ENCODE peak calls at places on chromosomes 5 and 9, in five cellular contexts. N is hypothalamus, Y is brain microvascular endothelial cell, R is germinal center, E is glutamatergic neuron. O is an unnamed sample.

GRCh38 chr9:88978034-88978433 is 13.2 kb upstream of the S1PR3 start:
- DNase-seq in N (no peak), Y (no peak), R (no peak), E (no peak), O (no peak)

GRCh38 chr9:79858509-79858908 is 286.7 kb downstream of the TLE4 start:
- DNase-seq in N (no peak), Y (peak), R (peak), E (no peak), O (no peak)

GRCh38 chr9:133715866-133716563 is 22.1 kb downstream of the SARDH start:
- DNase-seq in N (no peak), Y (peak), R (no peak), E (peak), O (no peak)

GRCh38 chr5:3140117-3140516 is 388.6 kb upstream of the IRX2 start:
- DNase-seq in N (no peak), Y (no peak), R (no peak), E (no peak), O (no peak)

GRCh38 chr9:17342696-17343095 is 207.9 kb downstream of the CNTLN start:
- DNase-seq in N (no peak), Y (no peak), R (no peak), E (peak), O (no peak)

GRCh38 chr5:88671808-88672499 is 211.0 kb downstream of the MEF2C start:
- DNase-seq in N (peak), Y (no peak), R (no peak), E (no peak), O (no peak)

GRCh38 chr9:35059438-35059837 is 13.0 kb downstream of the VCP start:
- DNase-seq in N (no peak), Y (no peak), R (no peak), E (no peak), O (no peak)

GRCh38 chr9:6479959-6480358 is 67.0 kb downstream of the UHRF2 start:
- DNase-seq in N (no peak), Y (no peak), R (no peak), E (no peak), O (no peak)

GRCh38 chr5:109936996-109937395 is 247.3 kb downstream of the MAN2A1 start:
- DNase-seq in N (no peak), Y (no peak), R (no peak), E (no peak), O (no peak)

GRCh38 chr5:179452356-179453230 is 97.8 kb upstream of the RUFY1 start:
- DNase-seq in N (no peak), Y (no peak), R (no peak), E (no peak), O (no peak)

GRCh38 chr9:77769246-77769645 is 121.1 kb upstream of the GNA14 start:
- DNase-seq in N (no peak), Y (no peak), R (no peak), E (no peak), O (no peak)

GRCh38 chr9:25025686-25026085 is 480.0 kb upstream of the IZUMO3 start:
- DNase-seq in N (no peak), Y (no peak), R (no peak), E (no peak), O (no peak)

GRCh38 chr9:37994639-37995347 is 74.2 kb downstream of the SHB start:
- DNase-seq in N (peak), Y (peak), R (no peak), E (peak), O (no peak)

GRCh38 chr9:35609001-35609819 is 4.1 kb downstream of the TESK1 start:
- DNase-seq in N (no peak), Y (no peak), R (no peak), E (no peak), O (no peak)

GRCh38 chr9:126614455-126615248 is 924 bp downstream of the LMX1B start:
- DNase-seq in N (no peak), Y (no peak), R (no peak), E (peak), O (no peak)

GRCh38 chr9:77750284-77750683 is 102.2 kb upstream of the GNA14 start:
- DNase-seq in N (no peak), Y (no peak), R (no peak), E (no peak), O (no peak)

GRCh38 chr5:78889759-78890158 is 95.4 kb downstream of the ARSB start:
- DNase-seq in N (no peak), Y (peak), R (no peak), E (no peak), O (no peak)

GRCh38 chr9:588952-589351 is 252.5 kb upstream of the DMRT1 start:
- DNase-seq in N (no peak), Y (no peak), R (no peak), E (no peak), O (no peak)

GRCh38 chr9:108049026-108049591 is 559.5 kb upstream of the KLF4 start:
- DNase-seq in N (no peak), Y (peak), R (no peak), E (no peak), O (no peak)

GRCh38 chr5:59829389-59829788 is 64.1 kb downstream of the PDE4D start:
- DNase-seq in N (no peak), Y (peak), R (no peak), E (no peak), O (no peak)

O was measured in breast epithelium.